ENCODE peak calls at places on chromosomes 16 and 17, in five cellular contexts. B, W, I, V and K are unnamed samples.

GRCh38 chr16:89093602-89094251 is at the start of gene ACSF3:
- DNase-seq in W (no peak), I (peak; percentile 71), V (peak; percentile 81), B (no peak), K (peak; percentile 95)

GRCh38 chr17:17324616-17325015 is 21.4 kb downstream of the NT5M start:
- DNase-seq in V (no peak), I (no peak), W (no peak), B (no peak), K (no peak)

GRCh38 chr17:47733414-47734288 is 615 bp downstream of the TBX21 start:
- DNase-seq in W (no peak), I (no peak), V (no peak), B (no peak), K (peak; percentile 82)

GRCh38 chr17:63516910-63517824 is 6.0 kb upstream of the KCNH6 start:
- DNase-seq in V (no peak), I (no peak), W (peak; percentile 29), B (peak; percentile 19), K (no peak)

GRCh38 chr17:47686276-47686635 is 7.7 kb upstream of the TBKBP1 start:
- DNase-seq in B (no peak), I (no peak), W (no peak), V (no peak), K (no peak)

GRCh38 chr16:9261376-9261775 is 169.9 kb downstream of the HAPSTR1 start:
- DNase-seq in V (no peak), I (no peak), B (no peak), W (no peak), K (no peak)

GRCh38 chr17:313231-313630 is 39.4 kb downstream of the RPH3AL start:
- DNase-seq in I (no peak), V (no peak), W (no peak), B (no peak), K (no peak)

GRCh38 chr17:7046127-7046724 is 2.3 kb upstream of the SLC16A11 start:
- DNase-seq in V (no peak), I (peak; percentile 72), W (peak; percentile 54), B (no peak), K (no peak)

GRCh38 chr17:28726912-28727726 is 1.1 kb upstream of the TLCD1 start:
- DNase-seq in V (peak; percentile 99), I (peak; percentile 98), B (peak; percentile 85), W (peak; percentile 96), K (peak; percentile 88)

GRCh38 chr17:49915260-49915659 is 53.7 kb upstream of the DLX4 start:
- DNase-seq in B (no peak), V (no peak), I (no peak), W (no peak), K (no peak)

GRCh38 chr16:9258423-9259051 is 167.1 kb downstream of the HAPSTR1 start:
- DNase-seq in B (no peak), V (peak; percentile 64), I (peak; percentile 83), W (peak; percentile 44), K (peak; percentile 63)

GRCh38 chr17:76992911-76993310 is 124.7 kb downstream of the MGAT5B start:
- DNase-seq in B (no peak), V (no peak), W (no peak), I (no peak), K (peak; percentile 66)

GRCh38 chr16:68229431-68230175 is 6.3 kb downstream of the ESRP2 start:
- DNase-seq in B (no peak), V (peak; percentile 59), W (peak; percentile 64), I (peak; percentile 77), K (peak; percentile 69)

GRCh38 chr16:78522327-78522726 is 422.9 kb downstream of the WWOX start:
- DNase-seq in V (no peak), I (no peak), W (no peak), B (no peak), K (no peak)

GRCh38 chr17:27985306-27985705 is 57.2 kb upstream of the NLK start:
- DNase-seq in I (no peak), V (peak; percentile 55), W (no peak), B (no peak), K (no peak)

GRCh38 chr16:83989300-83989699 is 21.3 kb downstream of the NECAB2 start:
- DNase-seq in W (no peak), B (no peak), V (no peak), I (no peak), K (peak; percentile 72)

GRCh38 chr17:42773290-42774035 is at the start of gene VPS25:
- DNase-seq in I (peak; percentile 83), W (peak; percentile 84), V (peak; percentile 92), B (no peak), K (peak; percentile 85)

DNA sequence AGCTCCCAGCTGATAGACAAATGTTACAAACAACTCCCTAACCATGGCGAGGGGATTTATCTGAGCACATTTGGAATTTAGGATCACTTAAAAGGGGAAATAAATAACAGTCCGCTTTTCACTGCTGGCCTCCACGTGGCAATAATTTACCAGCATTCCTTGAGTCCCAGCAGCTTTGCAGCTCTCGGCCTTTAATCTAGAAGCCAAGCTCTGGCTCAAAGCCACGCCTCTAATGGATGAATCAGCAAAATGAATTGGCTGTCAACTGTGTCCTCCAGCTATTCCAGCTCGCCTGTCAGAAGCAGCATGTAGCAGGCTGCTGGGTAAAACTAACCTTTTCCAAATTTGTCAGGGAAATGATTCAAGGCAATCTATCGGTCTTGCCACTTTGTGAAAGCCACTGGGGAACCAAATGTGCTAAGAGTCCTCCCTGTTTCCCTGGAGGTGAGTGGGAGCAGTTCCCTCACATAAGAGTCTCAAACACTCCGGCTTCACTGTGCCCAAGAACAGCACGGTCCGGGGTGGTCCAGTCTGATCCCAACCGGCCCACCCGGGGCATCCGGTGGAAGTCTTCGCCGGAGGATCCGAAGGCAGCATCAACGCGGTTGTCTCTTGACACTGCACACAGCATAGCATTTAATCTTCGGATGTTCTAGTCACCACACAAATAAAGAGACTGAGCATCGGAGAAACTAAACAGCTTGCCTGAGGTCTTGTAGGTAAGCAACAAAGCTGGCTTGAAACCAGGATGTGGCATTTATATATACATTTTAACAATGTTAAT is 143.3 kb downstream of the PARN start:
- DNase-seq in W (peak; percentile 98), V (peak; percentile 95), B (no peak), I (no peak), K (peak; percentile 68)
- TF ChIP-seq MAX in W (peak; percentile 97), V (peak; percentile 69), B (no peak), I (no peak), K (peak; percentile 98)

DNA sequence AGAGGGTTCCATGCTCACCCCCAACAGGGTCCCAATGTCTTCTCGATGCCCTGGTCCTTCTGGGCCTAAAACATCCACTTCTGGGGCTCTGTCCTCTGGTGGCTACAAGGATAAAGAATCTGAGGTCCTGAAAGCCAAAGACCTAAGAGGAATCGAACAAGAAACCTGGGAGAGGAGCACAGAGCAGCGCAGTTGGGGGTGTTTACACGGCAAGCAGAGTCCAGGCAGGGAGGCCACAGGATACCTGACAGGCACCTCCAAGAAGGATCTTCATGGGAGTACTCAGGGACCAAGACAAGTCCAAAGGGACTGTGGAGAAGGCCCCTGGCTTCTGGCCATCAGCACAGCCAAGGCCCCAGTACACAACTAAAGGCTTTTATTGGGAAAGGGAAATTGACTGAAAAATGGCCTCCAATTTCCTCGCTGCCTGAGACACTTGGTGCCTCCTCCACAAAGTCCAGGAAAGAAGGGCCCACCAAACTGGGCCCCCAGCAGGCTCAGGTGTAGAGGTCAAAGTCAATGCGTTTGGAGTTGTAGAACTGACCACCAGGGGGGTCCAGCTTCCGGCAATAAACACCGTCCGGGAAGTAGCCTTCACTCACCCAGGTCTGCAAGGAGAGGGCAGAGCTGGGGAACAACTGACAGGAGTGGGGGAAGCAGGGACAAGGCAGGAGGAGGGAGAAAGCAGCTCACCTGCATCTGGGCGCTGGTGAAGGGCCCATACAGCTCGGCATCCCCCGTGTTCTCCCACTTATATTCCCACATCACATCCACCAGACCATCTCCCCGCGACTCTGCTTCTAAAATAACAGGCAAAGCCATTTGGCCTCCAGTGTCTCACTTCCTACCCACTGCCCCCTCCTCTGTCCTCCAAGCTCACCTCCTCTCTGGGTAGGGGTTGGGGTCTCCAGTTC is 2.4 kb downstream of the CD2BP2 start:
- DNase-seq in W (peak; percentile 68), I (no peak), B (no peak), V (peak; percentile 35), K (peak; percentile 46)
- TF ChIP-seq TAF1 in W (no peak), I (no peak), B (no peak), V (no peak), K (no peak)

GRCh38 chr17:82400830-82401229 is 17.3 kb upstream of the HEXD start:
- DNase-seq in W (no peak), B (no peak), V (no peak), I (no peak), K (no peak)
- TF ChIP-seq RFX5 in W (no peak), B (no peak), V (no peak), I (no peak), K (no peak)

GRCh38 chr16:55113195-55113594 is 182.5 kb downstream of the IRX5 start:
- DNase-seq in V (no peak), W (no peak), I (no peak), B (no peak), K (no peak)
- TF ChIP-seq MAX in V (no peak), W (no peak), I (no peak), B (no peak), K (no peak)

GRCh38 chr17:81550830-81551457 is 1.2 kb downstream of the FAAP100 start:
- DNase-seq in B (no peak), V (no peak), W (no peak), I (no peak), K (no peak)
- TF ChIP-seq TAF1 in B (no peak), V (no peak), W (no peak), I (no peak), K (no peak)

GRCh38 chr16:85338989-85339388 is 226.7 kb upstream of the CIBAR2 start:
- DNase-seq in B (no peak), W (no peak), I (no peak), V (no peak), K (no peak)
- TF ChIP-seq RFX5 in B (no peak), W (no peak), I (no peak), V (no peak), K (no peak)

DNA sequence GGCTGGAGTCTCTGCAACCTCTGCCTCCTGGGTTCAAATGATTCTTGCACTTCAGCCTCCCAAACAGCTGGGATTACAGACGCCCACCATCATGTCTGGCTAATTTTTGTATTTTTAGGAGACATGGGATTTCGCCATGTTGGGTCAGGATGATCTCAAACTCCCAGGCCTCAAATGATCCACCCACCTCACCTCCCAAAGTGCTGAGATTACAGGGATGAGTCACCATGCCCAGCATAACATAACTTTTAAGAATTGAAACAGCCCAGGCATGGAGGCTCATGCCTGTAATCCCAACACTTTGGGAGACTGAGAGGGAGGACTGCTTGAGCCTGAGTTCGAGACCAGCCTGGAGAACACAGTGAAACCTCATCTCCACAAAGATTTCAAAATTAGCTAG is 2.5 kb downstream of the RSL1D1 start:
- DNase-seq in V (no peak), W (no peak), B (no peak), I (no peak), K (no peak)
- TF ChIP-seq MAX in V (no peak), W (no peak), B (no peak), I (no peak), K (no peak)

GRCh38 chr16:7614022-7614795 is 281.6 kb downstream of the RBFOX1 start:
- DNase-seq in W (peak; percentile 25), B (no peak), V (no peak), I (no peak), K (no peak)
- TF ChIP-seq TAF1 in W (no peak), B (no peak), V (no peak), I (no peak), K (no peak)

GRCh38 chr17:4209611-4210010 is 54.2 kb downstream of the ANKFY1 start:
- DNase-seq in V (no peak), I (no peak), W (no peak), B (no peak), K (no peak)
- TF ChIP-seq RFX5 in V (no peak), I (no peak), W (no peak), B (no peak), K (no peak)